ENCODE peak calls at places on chromosomes 6 and 20, in five cellular contexts. Y is glutamatergic neuron, C is mammary epithelial cell, S is left lung, L is GM12865. K is an unnamed sample.

GRCh38 chr6:145020114-145020513 is 715.2 kb downstream of the EPM2A start:
- DNase-seq in Y (no peak), C (no peak), S (no peak), L (no peak), K (no peak)

GRCh38 chr20:44967207-44967807 is 995 bp downstream of the STK4 start:
- DNase-seq in Y (no peak), C (peak), S (no peak), L (peak), K (no peak)

GRCh38 chr6:23454090-23454998 is 671.7 kb upstream of the NRSN1 start:
- DNase-seq in Y (no peak), C (peak), S (no peak), L (peak), K (no peak)

GRCh38 chr6:91751496-91751895 is 1164.6 kb upstream of the MAP3K7 start:
- DNase-seq in Y (no peak), C (no peak), S (no peak), L (no peak), K (no peak)

GRCh38 chr6:52454556-52454955 is 34.4 kb downstream of the EFHC1 start:
- DNase-seq in Y (no peak), C (peak), S (no peak), L (no peak), K (no peak)

GRCh38 chr20:36830791-36831691 is 44.9 kb upstream of the TLDC2 start:
- DNase-seq in Y (no peak), C (no peak), S (no peak), L (no peak), K (no peak)

GRCh38 chr6:14861491-14861943 is 384.4 kb upstream of the JARID2 start:
- DNase-seq in Y (no peak), C (no peak), S (no peak), L (peak), K (no peak)

GRCh38 chr6:1581120-1581991 is 28.4 kb upstream of the FOXC1 start:
- DNase-seq in Y (no peak), C (no peak), S (no peak), L (no peak), K (no peak)

GRCh38 chr6:38193051-38193450 is 373.5 kb downstream of the ZFAND3 start:
- DNase-seq in Y (no peak), C (no peak), S (no peak), L (no peak), K (no peak)

GRCh38 chr6:96227135-96227534 is 211.4 kb downstream of the FUT9 start:
- DNase-seq in Y (no peak), C (no peak), S (no peak), L (no peak), K (no peak)

GRCh38 chr6:134539865-134540323 is 222.0 kb upstream of the SGK1 start:
- DNase-seq in Y (no peak), C (peak), S (no peak), L (no peak), K (no peak)

GRCh38 chr6:168163096-168163731 is 84.2 kb upstream of the FRMD1 start:
- DNase-seq in Y (no peak), C (no peak), S (no peak), L (no peak), K (no peak)

GRCh38 chr6:150336299-150336698 is 32.5 kb upstream of the IYD start:
- DNase-seq in Y (no peak), C (peak), S (no peak), L (peak), K (no peak)

GRCh38 chr20:19840111-19840705 is 82.2 kb downstream of the RIN2 start:
- DNase-seq in Y (no peak), C (no peak), S (no peak), L (no peak), K (no peak)

GRCh38 chr6:160462551-160463109 is 114.5 kb downstream of the SLC22A3 start:
- DNase-seq in Y (no peak), C (peak), S (no peak), L (peak), K (no peak)

GRCh38 chr6:140043357-140043756 is 668.9 kb upstream of the CITED2 start:
- DNase-seq in Y (no peak), C (peak), S (no peak), L (no peak), K (no peak)

GRCh38 chr6:167015302-167015701 is 16.1 kb downstream of the CEP43 start:
- DNase-seq in Y (no peak), C (no peak), S (no peak), L (no peak), K (no peak)
- TF ChIP-seq CTCF in Y (no peak), C (no peak), S (no peak), L (no peak), K (no peak)

GRCh38 chr6:151632415-151632987 is 138.7 kb downstream of the CCDC170 start:
- DNase-seq in Y (no peak), C (no peak), S (no peak), L (no peak), K (no peak)
- TF ChIP-seq CTCF in Y (no peak), C (no peak), S (no peak), L (no peak), K (no peak)

DNA sequence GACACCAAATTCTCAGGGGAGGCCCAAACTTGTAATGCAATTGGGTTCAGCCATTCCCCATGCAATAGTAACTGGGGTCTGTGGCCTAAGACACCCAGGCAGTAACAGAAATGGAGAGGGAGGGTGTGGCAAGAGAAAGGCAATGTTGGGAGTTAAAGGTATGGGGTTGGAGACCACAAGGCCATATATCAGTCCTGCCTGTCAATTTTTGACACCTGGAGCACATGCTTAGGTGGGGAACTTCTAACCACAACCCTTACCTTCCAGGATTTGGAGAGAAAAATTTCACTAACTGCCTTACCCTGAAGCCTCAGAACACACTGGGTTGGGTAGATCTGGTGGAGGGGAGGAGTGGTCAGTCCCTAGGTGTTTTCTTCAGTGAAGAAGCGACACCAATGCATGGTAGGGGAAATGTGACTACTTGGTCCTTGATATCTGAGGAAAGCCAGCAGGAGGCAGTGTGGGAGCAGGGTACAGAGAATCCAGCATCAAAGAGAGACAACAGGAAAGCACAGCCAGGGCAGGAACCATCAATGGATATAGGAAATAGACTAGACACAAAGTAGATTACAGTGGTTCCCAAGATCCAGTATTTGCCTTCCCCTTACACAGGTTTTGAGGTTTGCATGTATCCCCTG is 6.8 kb upstream of the USP49 start:
- DNase-seq in Y (peak), C (no peak), S (no peak), L (peak), K (no peak)
- TF ChIP-seq CTCF in Y (no peak), C (peak), S (no peak), L (peak), K (no peak)

GRCh38 chr20:60306105-60306504 is 347.9 kb downstream of the CDH26 start:
- DNase-seq in Y (no peak), C (no peak), S (no peak), L (no peak), K (no peak)
- TF ChIP-seq CTCF in Y (no peak), C (no peak), S (no peak), L (no peak), K (no peak)

K was measured in omental fat pad.